ENCODE peak calls at places on chromosomes 16 and 17, in ten cellular contexts. One of them, this sample, is unnamed.

GRCh38 chr17:3981455-3981854 is 17.2 kb upstream of the ATP2A3 start:
- DNase-seq in H9: peak
- DNase-seq in neural progenitor cell: no peak
- DNase-seq in PC-9: no peak
- DNase-seq in OCI-LY7: no peak
- DNase-seq in hepatocyte: no peak
- DNase-seq in DND-41: no peak
- DNase-seq in IMR-90: no peak
- DNase-seq in PC-3: no peak
- DNase-seq in fibroblast of lung: no peak
- DNase-seq in this sample: no peak

GRCh38 chr17:68457539-68458259 is 403 bp upstream of the WIPI1 start:
- DNase-seq in PC-3: peak
- DNase-seq in hepatocyte: peak
- DNase-seq in DND-41: peak
- DNase-seq in neural progenitor cell: peak
- DNase-seq in OCI-LY7: peak
- DNase-seq in H9: peak
- DNase-seq in fibroblast of lung: peak
- DNase-seq in PC-9: peak
- DNase-seq in IMR-90: peak
- DNase-seq in this sample: peak

GRCh38 chr17:37068266-37068665 is 119.5 kb downstream of the AATF start:
- DNase-seq in hepatocyte: no peak
- DNase-seq in PC-3: no peak
- DNase-seq in fibroblast of lung: peak
- DNase-seq in H9: no peak
- DNase-seq in OCI-LY7: no peak
- DNase-seq in IMR-90: peak
- DNase-seq in PC-9: no peak
- DNase-seq in neural progenitor cell: no peak
- DNase-seq in DND-41: no peak
- DNase-seq in this sample: no peak

GRCh38 chr17:2108170-2108569 is 53.3 kb downstream of the HIC1 start:
- DNase-seq in fibroblast of lung: no peak
- DNase-seq in H9: no peak
- DNase-seq in neural progenitor cell: no peak
- DNase-seq in DND-41: no peak
- DNase-seq in PC-9: no peak
- DNase-seq in OCI-LY7: no peak
- DNase-seq in hepatocyte: no peak
- DNase-seq in PC-3: no peak
- DNase-seq in IMR-90: peak
- DNase-seq in this sample: no peak

GRCh38 chr17:42857389-42857788 is 6.4 kb downstream of the AOC3 start:
- DNase-seq in PC-3: no peak
- DNase-seq in DND-41: no peak
- DNase-seq in neural progenitor cell: peak
- DNase-seq in H9: no peak
- DNase-seq in PC-9: no peak
- DNase-seq in hepatocyte: no peak
- DNase-seq in fibroblast of lung: no peak
- DNase-seq in OCI-LY7: no peak
- DNase-seq in IMR-90: no peak
- DNase-seq in this sample: no peak

GRCh38 chr16:49362230-49362629 is 11.4 kb upstream of the C16orf78 start:
- DNase-seq in PC-9: no peak
- DNase-seq in fibroblast of lung: no peak
- DNase-seq in IMR-90: no peak
- DNase-seq in hepatocyte: no peak
- DNase-seq in H9: peak
- DNase-seq in OCI-LY7: no peak
- DNase-seq in PC-3: no peak
- DNase-seq in neural progenitor cell: peak
- DNase-seq in DND-41: no peak
- DNase-seq in this sample: no peak

GRCh38 chr16:11914210-11914758 is 1.5 kb downstream of the GSPT1 start:
- DNase-seq in OCI-LY7: peak
- DNase-seq in hepatocyte: no peak
- DNase-seq in PC-3: no peak
- DNase-seq in DND-41: no peak
- DNase-seq in H9: no peak
- DNase-seq in PC-9: no peak
- DNase-seq in neural progenitor cell: no peak
- DNase-seq in fibroblast of lung: peak
- DNase-seq in IMR-90: no peak
- DNase-seq in this sample: no peak

GRCh38 chr16:4505356-4506153 is 29.4 kb downstream of the HMOX2 start:
- DNase-seq in PC-3: no peak
- DNase-seq in IMR-90: no peak
- DNase-seq in H9: no peak
- DNase-seq in PC-9: no peak
- DNase-seq in hepatocyte: no peak
- DNase-seq in neural progenitor cell: no peak
- DNase-seq in DND-41: no peak
- DNase-seq in fibroblast of lung: no peak
- DNase-seq in OCI-LY7: peak
- DNase-seq in this sample: peak

GRCh38 chr17:76792348-76792747 is 54.4 kb downstream of the MFSD11 start:
- DNase-seq in PC-3: no peak
- DNase-seq in OCI-LY7: no peak
- DNase-seq in H9: no peak
- DNase-seq in DND-41: no peak
- DNase-seq in hepatocyte: no peak
- DNase-seq in PC-9: no peak
- DNase-seq in IMR-90: no peak
- DNase-seq in fibroblast of lung: no peak
- DNase-seq in neural progenitor cell: no peak
- DNase-seq in this sample: no peak

GRCh38 chr17:76789235-76789788 is 51.4 kb downstream of the MFSD11 start:
- DNase-seq in fibroblast of lung: no peak
- DNase-seq in OCI-LY7: no peak
- DNase-seq in DND-41: no peak
- DNase-seq in neural progenitor cell: no peak
- DNase-seq in PC-9: no peak
- DNase-seq in H9: no peak
- DNase-seq in PC-3: peak
- DNase-seq in hepatocyte: peak
- DNase-seq in IMR-90: no peak
- DNase-seq in this sample: no peak

GRCh38 chr17:76796081-76796480 is 58.2 kb downstream of the MFSD11 start:
- DNase-seq in neural progenitor cell: no peak
- DNase-seq in DND-41: no peak
- DNase-seq in OCI-LY7: no peak
- DNase-seq in IMR-90: no peak
- DNase-seq in fibroblast of lung: no peak
- DNase-seq in hepatocyte: no peak
- DNase-seq in PC-3: no peak
- DNase-seq in PC-9: no peak
- DNase-seq in H9: no peak
- DNase-seq in this sample: no peak

GRCh38 chr17:76793775-76794174 is 55.9 kb downstream of the MFSD11 start:
- DNase-seq in OCI-LY7: peak
- DNase-seq in hepatocyte: no peak
- DNase-seq in PC-3: peak
- DNase-seq in fibroblast of lung: no peak
- DNase-seq in IMR-90: peak
- DNase-seq in neural progenitor cell: peak
- DNase-seq in DND-41: peak
- DNase-seq in H9: peak
- DNase-seq in PC-9: peak
- DNase-seq in this sample: no peak

DNA sequence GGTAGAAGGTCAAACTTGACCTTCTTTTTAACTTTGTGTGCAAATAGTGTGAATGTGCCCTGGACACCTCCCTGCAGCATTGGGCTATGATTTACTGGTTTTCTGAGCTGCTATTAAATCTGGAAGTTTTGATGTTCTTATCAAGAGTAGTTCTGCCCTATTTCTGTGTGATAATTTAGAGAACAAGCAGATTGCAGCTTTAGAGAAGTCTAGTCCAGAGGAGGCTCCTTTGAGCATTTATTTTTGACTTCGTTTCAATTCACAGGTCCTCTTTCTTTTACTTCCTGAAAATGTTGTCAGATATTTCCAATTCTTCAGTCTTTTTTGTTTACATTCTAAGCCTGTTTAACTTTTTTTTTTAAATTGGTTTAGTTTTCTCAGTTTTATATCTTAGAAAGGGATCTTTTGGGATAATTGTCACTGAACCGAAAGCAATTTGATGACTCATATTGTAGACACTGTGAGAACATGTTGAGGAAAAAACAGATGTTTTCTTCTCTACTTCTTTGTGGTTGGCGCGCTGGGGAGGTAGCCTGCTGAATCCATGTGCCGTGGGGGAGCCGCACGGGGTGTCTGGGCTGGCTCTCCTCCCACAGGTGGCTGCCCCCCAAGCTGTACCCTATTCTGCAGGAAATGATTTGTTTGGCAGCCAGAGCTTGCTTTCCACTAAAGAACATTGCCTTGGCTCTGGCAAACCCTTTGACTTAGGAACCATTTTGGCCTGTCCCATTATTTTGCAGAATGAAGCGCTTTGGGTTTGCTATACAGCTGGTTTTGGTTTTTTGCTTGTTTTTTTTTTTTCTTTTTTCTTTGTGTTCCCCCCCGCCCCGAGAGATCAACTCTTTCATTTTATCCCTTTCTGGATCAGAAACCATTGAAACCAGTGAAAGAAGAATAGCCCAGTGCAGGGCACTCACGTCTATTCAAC is 53.4 kb downstream of the MFSD11 start:
- DNase-seq in H9: no peak
- DNase-seq in fibroblast of lung: peak
- DNase-seq in hepatocyte: peak
- DNase-seq in DND-41: peak
- DNase-seq in PC-3: peak
- DNase-seq in OCI-LY7: peak
- DNase-seq in IMR-90: peak
- DNase-seq in neural progenitor cell: no peak
- DNase-seq in PC-9: no peak
- DNase-seq in this sample: peak
- H2AFZ ChIP-seq in H9: no peak
- H2AFZ ChIP-seq in fibroblast of lung: no peak
- H2AFZ ChIP-seq in hepatocyte: no peak
- H2AFZ ChIP-seq in DND-41: no peak
- H2AFZ ChIP-seq in PC-3: peak
- H2AFZ ChIP-seq in OCI-LY7: peak
- H2AFZ ChIP-seq in IMR-90: no peak
- H2AFZ ChIP-seq in neural progenitor cell: no peak
- H2AFZ ChIP-seq in PC-9: no peak
- H2AFZ ChIP-seq in this sample: peak

GRCh38 chr17:49359990-49360795 is 1.9 kb downstream of the ZNF652 start:
- DNase-seq in H9: peak
- DNase-seq in DND-41: no peak
- DNase-seq in fibroblast of lung: no peak
- DNase-seq in PC-9: no peak
- DNase-seq in IMR-90: no peak
- DNase-seq in OCI-LY7: peak
- DNase-seq in PC-3: peak
- DNase-seq in hepatocyte: no peak
- DNase-seq in neural progenitor cell: peak
- DNase-seq in this sample: no peak
- H2AFZ ChIP-seq in H9: no peak
- H2AFZ ChIP-seq in DND-41: peak
- H2AFZ ChIP-seq in fibroblast of lung: no peak
- H2AFZ ChIP-seq in PC-9: peak
- H2AFZ ChIP-seq in IMR-90: no peak
- H2AFZ ChIP-seq in OCI-LY7: no peak
- H2AFZ ChIP-seq in PC-3: peak
- H2AFZ ChIP-seq in hepatocyte: no peak
- H2AFZ ChIP-seq in neural progenitor cell: no peak
- H2AFZ ChIP-seq in this sample: no peak

GRCh38 chr16:50628156-50628802 is 52.8 kb downstream of the SNX20 start:
- DNase-seq in PC-3: no peak
- DNase-seq in IMR-90: no peak
- DNase-seq in fibroblast of lung: no peak
- DNase-seq in DND-41: no peak
- DNase-seq in PC-9: no peak
- DNase-seq in H9: no peak
- DNase-seq in neural progenitor cell: no peak
- DNase-seq in OCI-LY7: no peak
- DNase-seq in hepatocyte: no peak
- DNase-seq in this sample: no peak

GRCh38 chr16:50625374-50625773 is 55.7 kb downstream of the SNX20 start:
- DNase-seq in hepatocyte: no peak
- DNase-seq in OCI-LY7: no peak
- DNase-seq in H9: no peak
- DNase-seq in IMR-90: no peak
- DNase-seq in PC-9: no peak
- DNase-seq in DND-41: no peak
- DNase-seq in neural progenitor cell: no peak
- DNase-seq in fibroblast of lung: no peak
- DNase-seq in PC-3: no peak
- DNase-seq in this sample: no peak

GRCh38 chr16:50624449-50624782 is 56.7 kb downstream of the SNX20 start:
- DNase-seq in H9: no peak
- DNase-seq in neural progenitor cell: no peak
- DNase-seq in OCI-LY7: no peak
- DNase-seq in hepatocyte: no peak
- DNase-seq in PC-3: no peak
- DNase-seq in fibroblast of lung: no peak
- DNase-seq in DND-41: no peak
- DNase-seq in PC-9: no peak
- DNase-seq in IMR-90: no peak
- DNase-seq in this sample: no peak

GRCh38 chr16:50627419-50627818 is 53.7 kb downstream of the SNX20 start:
- DNase-seq in DND-41: peak
- DNase-seq in PC-3: no peak
- DNase-seq in OCI-LY7: peak
- DNase-seq in H9: peak
- DNase-seq in IMR-90: no peak
- DNase-seq in fibroblast of lung: peak
- DNase-seq in PC-9: no peak
- DNase-seq in neural progenitor cell: peak
- DNase-seq in hepatocyte: peak
- DNase-seq in this sample: no peak

GRCh38 chr16:50626868-50627267 is 54.2 kb downstream of the SNX20 start:
- DNase-seq in DND-41: no peak
- DNase-seq in fibroblast of lung: no peak
- DNase-seq in H9: no peak
- DNase-seq in hepatocyte: no peak
- DNase-seq in PC-3: no peak
- DNase-seq in OCI-LY7: no peak
- DNase-seq in PC-9: no peak
- DNase-seq in IMR-90: no peak
- DNase-seq in neural progenitor cell: no peak
- DNase-seq in this sample: no peak
- H2AFZ ChIP-seq in DND-41: no peak
- H2AFZ ChIP-seq in fibroblast of lung: no peak
- H2AFZ ChIP-seq in H9: no peak
- H2AFZ ChIP-seq in hepatocyte: no peak
- H2AFZ ChIP-seq in PC-3: no peak
- H2AFZ ChIP-seq in OCI-LY7: no peak
- H2AFZ ChIP-seq in PC-9: no peak
- H2AFZ ChIP-seq in IMR-90: no peak
- H2AFZ ChIP-seq in neural progenitor cell: no peak
- H2AFZ ChIP-seq in this sample: peak

DNA sequence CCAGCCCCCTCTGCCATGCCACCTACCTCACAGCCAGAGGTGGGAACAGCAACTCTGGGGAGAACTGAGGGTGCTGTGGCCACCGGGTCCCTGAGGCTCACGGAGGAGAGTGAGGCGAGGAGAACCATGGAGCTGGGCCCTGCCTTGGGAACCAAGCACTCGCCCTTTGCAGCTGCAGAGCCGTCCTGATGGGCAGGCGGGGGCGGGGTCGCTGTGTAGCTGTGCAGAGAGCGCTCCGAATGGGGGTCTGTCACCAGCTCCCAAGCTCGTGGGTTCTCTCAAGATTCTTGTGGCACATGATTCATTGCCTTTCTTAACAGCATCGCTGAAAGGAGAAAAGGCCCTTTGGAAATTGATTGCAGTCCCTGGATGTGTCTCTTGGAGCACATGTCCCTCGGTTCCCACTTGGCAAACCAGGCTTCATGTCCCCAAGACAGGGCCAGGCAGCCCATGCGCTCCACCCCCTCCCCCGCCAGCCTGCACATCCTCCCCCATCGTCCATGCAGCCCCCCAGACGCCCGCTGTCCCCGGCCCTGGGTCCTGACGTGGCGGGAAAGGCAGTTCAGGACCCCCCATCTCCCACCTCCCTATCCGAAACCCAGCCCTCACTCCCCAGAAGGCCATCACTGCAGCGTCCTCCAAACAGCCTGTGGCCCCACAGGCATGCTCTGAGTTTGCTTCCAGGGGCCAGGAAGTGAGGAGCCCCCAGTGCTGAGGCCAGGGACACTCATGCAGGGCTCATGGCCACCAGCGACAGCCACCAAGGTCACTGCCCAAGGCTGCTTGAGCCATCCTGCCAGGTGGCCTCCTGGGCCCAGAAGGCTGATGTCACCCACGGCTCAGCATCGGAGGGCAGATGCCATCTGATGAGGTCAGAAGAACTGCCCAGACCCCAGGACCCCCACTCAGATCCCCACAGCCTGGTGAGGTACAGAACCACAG is 20.6 kb upstream of the CHMP6 start:
- DNase-seq in neural progenitor cell: no peak
- DNase-seq in PC-3: no peak
- DNase-seq in OCI-LY7: no peak
- DNase-seq in hepatocyte: no peak
- DNase-seq in PC-9: no peak
- DNase-seq in DND-41: no peak
- DNase-seq in H9: no peak
- DNase-seq in fibroblast of lung: no peak
- DNase-seq in IMR-90: no peak
- DNase-seq in this sample: no peak
- H2AFZ ChIP-seq in neural progenitor cell: no peak
- H2AFZ ChIP-seq in PC-3: no peak
- H2AFZ ChIP-seq in OCI-LY7: no peak
- H2AFZ ChIP-seq in hepatocyte: no peak
- H2AFZ ChIP-seq in PC-9: no peak
- H2AFZ ChIP-seq in DND-41: no peak
- H2AFZ ChIP-seq in H9: no peak
- H2AFZ ChIP-seq in fibroblast of lung: no peak
- H2AFZ ChIP-seq in IMR-90: peak
- H2AFZ ChIP-seq in this sample: no peak

This sample was measured in GM12878.